ENCODE peak calls at places on chromosomes 6 and 20, in ten cellular contexts. D, S, T, E, Z, A, C, H, U and R are unnamed samples.

GRCh38 chr6:385614-386013 is 5.9 kb upstream of the IRF4 start:
- DNase-seq in D (no peak), S (no peak), T (no peak), E (no peak), Z (no peak), A (no peak), C (no peak), H (no peak), U (no peak), R (no peak)

GRCh38 chr6:45458672-45459071 is 80.9 kb upstream of the SUPT3H start:
- DNase-seq in D (no peak), S (no peak), T (no peak), E (no peak), Z (no peak), A (no peak), C (no peak), H (no peak), U (no peak), R (no peak)

GRCh38 chr6:166494757-166495486 is 91.6 kb downstream of the RAMACL start:
- DNase-seq in D (no peak), S (no peak), T (no peak), E (no peak), Z (no peak), A (no peak), C (no peak), H (no peak), U (no peak), R (no peak)

GRCh38 chr6:111088668-111089003 is 1.3 kb downstream of the SLC16A10 start:
- DNase-seq in D (no peak), S (no peak), T (no peak), E (no peak), Z (no peak), A (no peak), C (no peak), H (no peak), U (no peak), R (no peak)

GRCh38 chr20:64041781-64042771 is 6.1 kb downstream of the C20orf204 start:
- DNase-seq in D (no peak), S (no peak), T (no peak), E (no peak), Z (no peak), A (no peak), C (no peak), H (no peak), U (no peak), R (no peak)

GRCh38 chr6:46022110-46022948 is 6.7 kb upstream of the CLIC5 start:
- DNase-seq in D (no peak), S (no peak), T (no peak), E (no peak), Z (no peak), A (no peak), C (no peak), H (no peak), U (no peak), R (no peak)

GRCh38 chr6:112310439-112311154 is 36.5 kb upstream of the RFPL4B start:
- DNase-seq in D (no peak), S (no peak), T (no peak), E (no peak), Z (no peak), A (no peak), C (no peak), H (no peak), U (no peak), R (no peak)

GRCh38 chr20:57433658-57434389 is 42.6 kb downstream of the RBM38 start:
- DNase-seq in D (no peak), S (no peak), T (no peak), E (no peak), Z (no peak), A (no peak), C (no peak), H (no peak), U (no peak), R (no peak)

GRCh38 chr20:39877792-39878191 is 811.2 kb downstream of the MAFB start:
- DNase-seq in D (no peak), S (no peak), T (no peak), E (no peak), Z (no peak), A (no peak), C (no peak), H (no peak), U (no peak), R (no peak)

GRCh38 chr6:71333700-71334099 is 45.1 kb downstream of the OGFRL1 start:
- DNase-seq in D (no peak), S (no peak), T (no peak), E (no peak), Z (no peak), A (peak; percentile 23), C (no peak), H (peak; percentile 52), U (no peak), R (peak; percentile 94)

GRCh38 chr6:42790549-42791181 is 8.8 kb downstream of the BICRAL start:
- DNase-seq in D (no peak), S (no peak), T (no peak), E (no peak), Z (no peak), A (no peak), C (no peak), H (no peak), U (no peak), R (no peak)

GRCh38 chr6:4489538-4489937 is 286.7 kb upstream of the CDYL start:
- DNase-seq in D (no peak), S (no peak), T (no peak), E (no peak), Z (no peak), A (no peak), C (no peak), H (no peak), U (no peak), R (no peak)

GRCh38 chr6:33860706-33861474 is 57.1 kb upstream of the MLN start:
- DNase-seq in D (no peak), S (no peak), T (no peak), E (no peak), Z (no peak), A (no peak), C (no peak), H (no peak), U (peak; percentile 15), R (peak; percentile 24)

GRCh38 chr6:37784585-37784967 is 35.0 kb upstream of the ZFAND3 start:
- DNase-seq in D (no peak), S (no peak), T (no peak), E (no peak), Z (no peak), A (no peak), C (no peak), H (no peak), U (no peak), R (no peak)

GRCh38 chr6:7691675-7692452 is 34.0 kb upstream of the BMP6 start:
- DNase-seq in D (peak; percentile 71), S (no peak), T (no peak), E (no peak), Z (no peak), A (peak; percentile 63), C (no peak), H (no peak), U (peak; percentile 19), R (peak; percentile 50)

DNA sequence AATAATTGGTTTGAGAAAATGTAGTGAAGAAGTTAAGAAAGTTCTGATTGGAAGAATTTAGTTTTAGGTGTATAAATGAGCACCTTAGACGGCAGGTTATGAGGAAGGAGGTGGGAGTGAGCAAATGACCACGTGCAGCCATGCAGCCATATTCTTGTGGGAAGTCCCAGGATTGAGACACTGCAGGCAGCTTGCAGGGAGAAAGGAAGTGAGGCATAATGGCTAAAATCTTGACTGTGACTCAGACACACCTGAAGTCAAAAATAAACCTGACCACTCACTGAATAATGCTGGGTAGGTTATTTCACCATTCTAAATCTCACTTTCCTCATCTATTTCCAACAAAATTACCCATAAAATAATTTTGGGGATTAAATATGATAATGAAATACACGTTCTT is 16.6 kb downstream of the DSE start:
- DNase-seq in D (peak; percentile 55), S (no peak), T (no peak), E (no peak), Z (no peak), A (no peak), C (no peak), H (no peak), U (no peak), R (peak; percentile 90)
- TF ChIP-seq POLR2A in D (no peak), S (no peak), T (no peak), E (no peak), Z (no peak), A (no peak), C (peak; percentile 28), H (no peak), U (no peak), R (no peak)

DNA sequence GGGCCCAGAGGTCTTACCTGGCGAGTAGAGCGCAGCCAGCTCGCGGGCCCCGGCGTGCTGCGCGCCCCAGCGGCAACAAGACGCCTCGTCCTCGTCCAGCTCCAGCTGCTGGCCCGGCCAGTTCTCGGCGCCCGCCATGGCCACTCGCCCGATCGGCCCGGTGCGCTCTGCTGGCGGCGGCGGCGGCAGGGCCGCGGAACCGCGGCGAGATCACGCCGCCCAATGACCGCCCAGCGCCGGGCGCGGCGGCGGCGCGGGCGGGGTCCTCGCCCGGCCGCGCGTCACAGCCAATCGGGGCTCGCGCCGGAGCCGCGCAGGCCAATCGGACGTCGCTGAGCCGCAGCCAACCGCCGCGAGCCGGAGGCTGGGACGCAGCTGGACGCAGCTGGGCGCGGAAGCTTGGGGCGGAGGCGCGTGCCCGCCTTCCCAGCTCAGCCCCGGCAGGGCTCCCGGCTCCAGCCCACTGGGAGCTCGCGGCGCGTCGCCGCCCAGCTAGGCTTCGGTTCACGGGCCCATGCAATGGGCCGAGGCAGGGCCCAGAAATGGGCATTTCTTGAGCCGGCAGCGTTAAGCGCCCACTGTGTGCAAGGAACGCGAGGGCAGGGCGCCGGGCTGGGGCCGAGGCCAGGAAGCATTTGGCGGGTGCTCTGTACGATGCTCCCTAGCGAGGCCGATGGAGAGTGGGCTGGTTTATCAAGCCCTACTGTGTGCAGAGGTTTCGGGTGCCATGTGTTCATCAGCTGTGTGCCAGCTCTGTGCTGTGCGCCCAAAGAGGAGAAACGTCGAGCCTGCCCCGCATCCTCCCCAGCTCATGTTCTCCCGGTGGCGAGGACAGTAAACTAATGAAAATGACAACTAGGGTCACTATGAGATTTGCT is at the start of gene PEDS1:
- DNase-seq in D (peak; percentile 66), S (peak; percentile 91), T (peak; percentile 76), E (peak; percentile 95), Z (peak; percentile 86), A (peak; percentile 95), C (peak; percentile 45), H (peak; percentile 82), U (peak; percentile 93), R (peak; percentile 90)
- TF ChIP-seq POLR2A in D (peak; percentile 82), S (peak; percentile 95), T (peak; percentile 80), E (peak; percentile 87), Z (peak; percentile 26), A (peak; percentile 82), C (peak; percentile 94), H (peak; percentile 77), U (peak; percentile 82), R (peak; percentile 93)

DNA sequence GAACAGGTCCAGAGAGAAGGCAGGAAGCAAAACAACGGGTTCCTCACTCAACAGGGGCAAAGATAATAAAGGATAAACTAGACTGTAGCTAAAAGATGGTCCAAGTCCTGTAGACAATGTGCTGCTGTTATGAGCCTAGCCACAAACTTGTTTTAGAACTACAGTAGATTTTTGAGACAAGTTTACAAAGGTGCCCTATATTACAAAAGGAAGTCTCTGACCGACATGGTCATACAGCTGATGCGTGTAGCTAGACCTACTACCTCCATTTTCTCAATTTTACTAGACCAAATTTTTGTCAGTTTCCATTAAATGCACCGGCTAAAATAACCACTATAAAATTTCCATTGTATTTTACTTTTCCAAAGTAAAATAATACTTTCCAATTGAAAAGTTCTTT is 11.9 kb downstream of the FAM8A1 start:
- DNase-seq in D (no peak), S (no peak), T (no peak), E (no peak), Z (no peak), A (no peak), C (no peak), H (no peak), U (no peak), R (no peak)
- TF ChIP-seq POLR2A in D (no peak), S (no peak), T (no peak), E (no peak), Z (no peak), A (no peak), C (no peak), H (no peak), U (no peak), R (no peak)

GRCh38 chr20:3223937-3224680 is 14.8 kb downstream of the ITPA start:
- DNase-seq in D (no peak), S (no peak), T (no peak), E (no peak), Z (no peak), A (no peak), C (no peak), H (no peak), U (no peak), R (no peak)
- TF ChIP-seq POLR2A in D (no peak), S (no peak), T (no peak), E (no peak), Z (no peak), A (no peak), C (no peak), H (no peak), U (no peak), R (no peak)